ENCODE peak calls at places on chromosomes 4 and X, in seven cellular contexts. C is right lobe of liver, T is OCI-LY7, Q is right atrium auricular region, X is cardiac fibroblast, G is Peyer's patch, D is tibial nerve. R is an unnamed sample.

GRCh38 chr4:85952982-85953650 is 406.7 kb downstream of the MAPK10 start:
- DNase-seq in C (no peak), T (no peak), Q (no peak), X (peak), G (no peak), D (no peak), R (no peak)

GRCh38 chr4:47499705-47500104 is 14.6 kb downstream of the ATP10D start:
- DNase-seq in C (no peak), T (peak), Q (no peak), X (peak), G (no peak), D (no peak), R (no peak)

GRCh38 chr4:25814323-25814722 is 48.5 kb downstream of the SEL1L3 start:
- DNase-seq in C (peak), T (no peak), Q (peak), X (peak), G (no peak), D (peak), R (no peak)

GRCh38 chrX:118254611-118255010 is 91.3 kb upstream of the WDR44 start:
- DNase-seq in C (no peak), T (peak), Q (peak), X (peak), G (no peak), D (peak), R (peak)

GRCh38 chrX:41382699-41383645 is 49.0 kb downstream of the DDX3X start:
- DNase-seq in C (no peak), T (no peak), Q (no peak), X (peak), G (peak), D (no peak), R (peak)

GRCh38 chr4:109121561-109121960 is 180.9 kb downstream of the COL25A1 start:
- DNase-seq in C (no peak), T (no peak), Q (no peak), X (no peak), G (no peak), D (no peak), R (no peak)

GRCh38 chrX:151713859-151714258 is 2.0 kb upstream of the FATE1 start:
- DNase-seq in C (no peak), T (peak), Q (no peak), X (peak), G (no peak), D (no peak), R (peak)

GRCh38 chr4:134906404-134907023 is 704.9 kb upstream of the PABPC4L start:
- DNase-seq in C (no peak), T (no peak), Q (no peak), X (peak), G (no peak), D (no peak), R (no peak)

GRCh38 chr4:38857354-38858096 is 908 bp upstream of the TLR6 start:
- DNase-seq in C (no peak), T (peak), Q (peak), X (peak), G (no peak), D (peak), R (no peak)

GRCh38 chr4:38859501-38859900 is 2.9 kb upstream of the TLR6 start:
- DNase-seq in C (no peak), T (no peak), Q (no peak), X (no peak), G (no peak), D (no peak), R (no peak)

GRCh38 chr4:38856524-38857337 is at the start of gene TLR6:
- DNase-seq in C (no peak), T (peak), Q (no peak), X (peak), G (no peak), D (peak), R (peak)

GRCh38 chr4:38856046-38856445 is 571 bp downstream of the TLR6 start:
- DNase-seq in C (no peak), T (peak), Q (no peak), X (no peak), G (no peak), D (no peak), R (no peak)

DNA sequence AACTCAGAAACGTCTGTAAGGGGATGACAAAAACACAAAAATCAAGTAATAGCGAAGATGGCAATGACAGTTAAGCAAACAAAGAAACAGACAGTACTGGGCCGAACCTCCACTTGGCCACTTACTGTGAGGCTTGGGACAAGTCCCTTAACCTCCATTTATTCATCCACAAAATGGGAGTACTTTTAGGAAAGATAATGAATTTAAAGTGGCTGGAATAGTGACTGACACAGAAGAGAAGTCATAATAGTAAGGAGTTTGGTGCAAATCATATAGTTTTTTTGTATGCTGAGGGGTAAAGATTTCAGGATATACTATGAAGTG is 1.4 kb upstream of the TLR6 start:
- DNase-seq in C (no peak), T (no peak), Q (no peak), X (no peak), G (no peak), D (no peak), R (no peak)
- H3K4me3 ChIP-seq in C (no peak), T (peak), Q (no peak), X (peak), G (no peak), D (no peak), R (no peak)

DNA sequence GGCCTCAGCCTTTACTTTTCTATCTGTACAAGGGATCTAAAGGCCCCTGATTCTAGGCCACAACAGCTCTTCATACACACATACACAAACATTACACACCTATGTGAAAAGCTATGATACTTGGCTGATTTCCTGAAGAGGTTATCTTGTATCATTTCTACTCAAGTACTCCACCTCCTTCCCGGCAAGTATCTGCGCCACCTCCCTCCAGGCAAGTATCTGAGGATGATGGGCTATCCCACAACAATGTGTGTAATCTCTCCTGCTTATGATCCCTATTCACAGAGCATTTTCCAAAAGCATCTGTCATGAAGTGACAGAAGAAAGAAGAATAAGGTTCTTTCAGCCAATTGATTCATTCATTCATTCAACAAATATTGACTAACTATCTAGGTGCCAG is 36.8 kb downstream of the AFAP1 start:
- DNase-seq in C (no peak), T (no peak), Q (no peak), X (no peak), G (no peak), D (no peak), R (no peak)
- H3K4me3 ChIP-seq in C (no peak), T (no peak), Q (no peak), X (no peak), G (no peak), D (no peak), R (no peak)

DNA sequence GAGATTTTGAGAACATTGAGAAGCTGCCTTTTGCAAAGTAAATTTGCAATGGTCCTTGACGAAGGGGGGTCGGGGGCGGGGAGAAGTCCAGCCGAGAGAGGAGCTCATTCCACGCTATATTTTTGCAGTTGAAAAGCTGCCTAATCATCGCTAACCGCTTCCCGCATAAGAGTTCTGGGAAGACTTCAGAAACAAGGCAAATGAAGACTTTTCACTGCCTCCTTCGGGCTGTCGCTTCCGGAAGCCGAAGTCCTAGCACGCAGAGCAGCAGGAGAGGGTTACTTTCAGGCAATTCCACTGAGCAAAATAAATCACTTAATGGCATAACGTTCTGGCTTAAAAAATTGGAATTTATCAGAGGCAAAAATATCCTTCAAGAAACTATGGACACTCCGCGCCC is 2.7 kb upstream of the LRAT start:
- DNase-seq in C (no peak), T (no peak), Q (no peak), X (no peak), G (no peak), D (no peak), R (no peak)
- H3K4me3 ChIP-seq in C (no peak), T (no peak), Q (no peak), X (no peak), G (no peak), D (no peak), R (no peak)

DNA sequence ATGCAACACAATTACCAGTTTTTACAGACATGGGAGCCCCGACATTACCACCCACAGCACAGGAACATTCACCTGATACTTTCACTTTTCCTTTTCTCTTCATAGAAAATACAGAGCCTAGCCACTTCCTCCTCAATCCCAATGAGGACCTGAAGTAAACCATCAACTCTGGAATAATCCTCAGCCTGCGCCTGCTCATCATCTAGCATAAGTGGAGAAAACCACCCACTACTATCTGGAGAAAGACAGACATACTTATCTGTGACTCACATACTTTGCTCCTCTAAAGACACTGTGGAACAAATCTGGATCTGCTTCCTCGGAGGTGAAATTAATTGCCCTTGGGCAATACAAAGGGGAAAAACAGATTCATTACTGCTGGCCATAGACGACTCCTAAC is 47.8 kb downstream of the ZCCHC13 start:
- DNase-seq in C (no peak), T (no peak), Q (no peak), X (no peak), G (no peak), D (no peak), R (no peak)
- H3K4me3 ChIP-seq in C (no peak), T (no peak), Q (no peak), X (no peak), G (no peak), D (no peak), R (no peak)

GRCh38 chrX:134172588-134173259 is 64.3 kb upstream of the CCDC160 start:
- DNase-seq in C (peak), T (no peak), Q (no peak), X (peak), G (peak), D (no peak), R (peak)
- H3K4me3 ChIP-seq in C (peak), T (no peak), Q (peak), X (peak), G (peak), D (peak), R (peak)

GRCh38 chr4:140172960-140173359 is 19.0 kb upstream of the MAML3 start:
- DNase-seq in C (no peak), T (no peak), Q (no peak), X (no peak), G (no peak), D (no peak), R (no peak)
- H3K4me3 ChIP-seq in C (no peak), T (no peak), Q (no peak), X (no peak), G (no peak), D (no peak), R (no peak)

DNA sequence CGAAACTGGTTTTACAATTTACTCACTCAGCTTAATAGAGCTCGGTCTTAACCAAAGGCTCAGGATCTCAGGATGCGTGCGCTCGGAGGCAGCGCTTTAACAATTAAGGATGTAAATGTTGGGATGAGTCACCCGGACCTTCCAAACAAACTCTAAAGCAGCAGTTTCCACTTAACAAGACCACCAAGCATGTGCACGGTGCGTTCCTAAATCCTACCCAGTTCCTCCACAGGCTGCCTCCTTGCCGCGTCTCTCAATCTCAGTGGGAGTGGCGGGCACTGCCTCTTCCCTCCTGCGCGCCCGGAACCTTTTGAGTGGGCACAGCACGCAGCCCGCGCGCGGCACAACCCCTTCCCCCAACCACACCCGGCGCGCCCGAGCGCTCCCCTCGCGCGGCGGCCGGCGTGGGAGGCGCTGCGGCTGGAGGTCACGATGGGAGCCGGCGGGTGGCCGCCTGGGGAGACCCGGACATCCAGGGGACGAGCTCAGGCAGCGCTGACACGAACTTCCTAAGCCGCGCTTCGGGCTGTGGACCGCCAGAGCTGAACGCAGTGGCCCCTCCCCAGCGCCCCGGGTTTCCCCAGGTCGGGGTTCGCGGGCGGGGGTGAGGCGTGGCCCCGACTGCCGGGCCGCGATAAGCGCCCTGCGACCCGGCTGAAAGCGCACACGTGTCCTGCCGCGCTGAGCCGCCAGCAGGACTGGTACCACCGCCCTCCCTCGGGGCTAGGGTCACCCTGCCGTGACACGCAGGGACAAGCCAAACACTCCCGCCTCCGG is at the start of gene ABCG2:
- DNase-seq in C (peak), T (no peak), Q (no peak), X (peak), G (peak), D (peak), R (no peak)
- H3K4me3 ChIP-seq in C (peak), T (no peak), Q (peak), X (peak), G (peak), D (peak), R (peak)

GRCh38 chr4:102758241-102758871 is 2.4 kb downstream of the MANBA start:
- DNase-seq in C (no peak), T (no peak), Q (no peak), X (no peak), G (no peak), D (no peak), R (no peak)
- H3K4me3 ChIP-seq in C (no peak), T (no peak), Q (no peak), X (no peak), G (no peak), D (no peak), R (no peak)

DNA sequence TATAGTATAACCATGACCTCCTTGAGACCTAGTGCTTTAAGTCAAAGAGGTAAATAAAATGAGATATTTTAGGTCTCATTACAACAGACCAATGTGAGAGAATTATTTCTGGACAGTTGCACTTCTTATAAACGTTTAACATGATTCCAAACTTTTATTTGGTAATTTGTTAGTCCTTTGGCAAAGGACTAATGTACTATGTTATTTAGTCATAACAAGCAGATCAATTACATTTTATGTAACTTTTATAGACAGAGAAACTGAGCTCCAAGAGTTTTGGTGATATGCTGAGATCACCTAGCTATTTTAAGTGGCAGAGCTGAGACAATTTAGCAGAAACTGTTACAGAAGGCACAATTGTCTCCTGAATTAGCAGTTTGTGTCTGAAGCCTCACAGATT is 2.6 kb upstream of the SNCA start:
- DNase-seq in C (no peak), T (no peak), Q (no peak), X (no peak), G (no peak), D (no peak), R (no peak)
- H3K4me3 ChIP-seq in C (no peak), T (no peak), Q (no peak), X (no peak), G (no peak), D (no peak), R (no peak)

R was measured in Jurkat, Clone E6-1.